ENCODE peak calls at places on chromosomes 16 and 17, in nine cellular contexts. One of them, this sample, is unnamed.

GRCh38 chr16:80947239-80947638 is 59.4 kb downstream of the CMC2 start:
- ATAC-seq in body of pancreas: no peak
- ATAC-seq in HepG2: no peak
- ATAC-seq in lower lobe of right lung: no peak
- ATAC-seq in heart left ventricle: no peak
- ATAC-seq in left lung: no peak
- ATAC-seq in naive thymus-derived CD4-positive, alpha-beta T cell: no peak
- ATAC-seq in CD8-positive, alpha-beta T cell: no peak
- ATAC-seq in PC-3: no peak
- ATAC-seq in this sample: no peak

GRCh38 chr17:79485399-79485985 is 125.4 kb downstream of the RBFOX3 start:
- ATAC-seq in body of pancreas: no peak
- ATAC-seq in HepG2: no peak
- ATAC-seq in lower lobe of right lung: no peak
- ATAC-seq in heart left ventricle: no peak
- ATAC-seq in left lung: no peak
- ATAC-seq in naive thymus-derived CD4-positive, alpha-beta T cell: no peak
- ATAC-seq in CD8-positive, alpha-beta T cell: no peak
- ATAC-seq in PC-3: no peak
- ATAC-seq in this sample: no peak

GRCh38 chr17:42132941-42133340 is 10.3 kb downstream of the HSPB9 start:
- ATAC-seq in body of pancreas: peak; percentile 57
- ATAC-seq in HepG2: no peak
- ATAC-seq in lower lobe of right lung: peak; percentile 87
- ATAC-seq in heart left ventricle: peak; percentile 54
- ATAC-seq in left lung: peak; percentile 82
- ATAC-seq in naive thymus-derived CD4-positive, alpha-beta T cell: peak; percentile 58
- ATAC-seq in CD8-positive, alpha-beta T cell: peak; percentile 14
- ATAC-seq in PC-3: no peak
- ATAC-seq in this sample: peak; percentile 19

GRCh38 chr17:75514299-75515228 is 773 bp downstream of the CASKIN2 start:
- ATAC-seq in body of pancreas: no peak
- ATAC-seq in HepG2: peak; percentile 8
- ATAC-seq in lower lobe of right lung: peak; percentile 0
- ATAC-seq in heart left ventricle: no peak
- ATAC-seq in left lung: no peak
- ATAC-seq in naive thymus-derived CD4-positive, alpha-beta T cell: no peak
- ATAC-seq in CD8-positive, alpha-beta T cell: no peak
- ATAC-seq in PC-3: peak; percentile 14
- ATAC-seq in this sample: no peak

GRCh38 chr16:50419116-50419515 is 50.3 kb upstream of the BRD7 start:
- ATAC-seq in body of pancreas: no peak
- ATAC-seq in HepG2: no peak
- ATAC-seq in lower lobe of right lung: no peak
- ATAC-seq in heart left ventricle: no peak
- ATAC-seq in left lung: no peak
- ATAC-seq in naive thymus-derived CD4-positive, alpha-beta T cell: no peak
- ATAC-seq in CD8-positive, alpha-beta T cell: no peak
- ATAC-seq in PC-3: no peak
- ATAC-seq in this sample: no peak

GRCh38 chr17:65553646-65554567 is 7.5 kb downstream of the AXIN2 start:
- ATAC-seq in body of pancreas: no peak
- ATAC-seq in HepG2: no peak
- ATAC-seq in lower lobe of right lung: no peak
- ATAC-seq in heart left ventricle: no peak
- ATAC-seq in left lung: no peak
- ATAC-seq in naive thymus-derived CD4-positive, alpha-beta T cell: no peak
- ATAC-seq in CD8-positive, alpha-beta T cell: no peak
- ATAC-seq in PC-3: no peak
- ATAC-seq in this sample: no peak

GRCh38 chr17:27380551-27380950 is 75.7 kb upstream of the KSR1 start:
- ATAC-seq in body of pancreas: no peak
- ATAC-seq in HepG2: peak; percentile 24
- ATAC-seq in lower lobe of right lung: peak; percentile 22
- ATAC-seq in heart left ventricle: no peak
- ATAC-seq in left lung: no peak
- ATAC-seq in naive thymus-derived CD4-positive, alpha-beta T cell: no peak
- ATAC-seq in CD8-positive, alpha-beta T cell: no peak
- ATAC-seq in PC-3: no peak
- ATAC-seq in this sample: peak; percentile 11

GRCh38 chr16:17273142-17273561 is 197.6 kb downstream of the XYLT1 start:
- ATAC-seq in body of pancreas: no peak
- ATAC-seq in HepG2: no peak
- ATAC-seq in lower lobe of right lung: no peak
- ATAC-seq in heart left ventricle: peak; percentile 45
- ATAC-seq in left lung: peak; percentile 63
- ATAC-seq in naive thymus-derived CD4-positive, alpha-beta T cell: peak; percentile 70
- ATAC-seq in CD8-positive, alpha-beta T cell: no peak
- ATAC-seq in PC-3: no peak
- ATAC-seq in this sample: peak; percentile 49

GRCh38 chr16:14286381-14287230 is 215.5 kb downstream of the MRTFB start:
- ATAC-seq in body of pancreas: peak; percentile 1
- ATAC-seq in HepG2: no peak
- ATAC-seq in lower lobe of right lung: no peak
- ATAC-seq in heart left ventricle: peak; percentile 65
- ATAC-seq in left lung: no peak
- ATAC-seq in naive thymus-derived CD4-positive, alpha-beta T cell: peak; percentile 19
- ATAC-seq in CD8-positive, alpha-beta T cell: peak; percentile 13
- ATAC-seq in PC-3: peak; percentile 7
- ATAC-seq in this sample: peak; percentile 28

GRCh38 chr16:68985855-68986254 is 119.6 kb upstream of the HAS3 start:
- ATAC-seq in body of pancreas: no peak
- ATAC-seq in HepG2: no peak
- ATAC-seq in lower lobe of right lung: no peak
- ATAC-seq in heart left ventricle: peak; percentile 48
- ATAC-seq in left lung: no peak
- ATAC-seq in naive thymus-derived CD4-positive, alpha-beta T cell: no peak
- ATAC-seq in CD8-positive, alpha-beta T cell: no peak
- ATAC-seq in PC-3: no peak
- ATAC-seq in this sample: no peak

GRCh38 chr16:48999034-48999433 is 282.6 kb downstream of the CBLN1 start:
- ATAC-seq in body of pancreas: no peak
- ATAC-seq in HepG2: no peak
- ATAC-seq in lower lobe of right lung: no peak
- ATAC-seq in heart left ventricle: no peak
- ATAC-seq in left lung: no peak
- ATAC-seq in naive thymus-derived CD4-positive, alpha-beta T cell: no peak
- ATAC-seq in CD8-positive, alpha-beta T cell: no peak
- ATAC-seq in PC-3: no peak
- ATAC-seq in this sample: no peak

DNA sequence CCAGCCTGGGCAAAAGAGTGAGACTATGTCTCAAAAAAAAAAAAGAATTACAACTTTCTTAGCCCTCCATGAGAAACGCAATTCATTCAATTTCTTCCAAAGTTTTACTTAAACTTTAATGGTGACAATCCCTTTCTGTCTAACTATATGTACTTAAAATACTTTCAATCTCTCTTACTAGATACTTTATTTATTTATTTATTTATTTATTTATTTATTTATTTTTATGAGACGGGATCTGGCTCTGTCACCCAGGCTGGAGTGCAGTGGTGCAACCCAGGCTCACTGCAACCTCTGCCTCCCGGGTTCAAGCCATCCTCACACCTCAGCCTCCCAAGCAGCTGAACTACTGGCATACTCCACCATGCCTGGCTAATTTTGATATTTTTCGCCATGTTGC is 108.1 kb downstream of the SPAG9 start:
- ATAC-seq in body of pancreas: no peak
- ATAC-seq in HepG2: no peak
- ATAC-seq in lower lobe of right lung: no peak
- ATAC-seq in heart left ventricle: no peak
- ATAC-seq in left lung: no peak
- ATAC-seq in naive thymus-derived CD4-positive, alpha-beta T cell: no peak
- ATAC-seq in CD8-positive, alpha-beta T cell: no peak
- ATAC-seq in PC-3: no peak
- ATAC-seq in this sample: no peak
- H3K36me3 ChIP-seq in body of pancreas: no peaks in the 10 kb centered on the region
- H3K36me3 ChIP-seq in HepG2: peaks cover 57% of the 10 kb centered on the region
- H3K36me3 ChIP-seq in lower lobe of right lung: peaks cover 60% of the 10 kb centered on the region
- H3K36me3 ChIP-seq in heart left ventricle: peaks cover 76% of the 10 kb centered on the region
- H3K36me3 ChIP-seq in left lung: peaks cover 65% of the 10 kb centered on the region
- H3K36me3 ChIP-seq in naive thymus-derived CD4-positive, alpha-beta T cell: peaks cover 18% of the 10 kb centered on the region
- H3K36me3 ChIP-seq in CD8-positive, alpha-beta T cell: peaks cover 3% of the 10 kb centered on the region
- H3K36me3 ChIP-seq in PC-3: peaks cover 20% of the 10 kb centered on the region
- H3K36me3 ChIP-seq in this sample: peaks cover 52% of the 10 kb centered on the region

GRCh38 chr17:83200231-83200699 is 120.9 kb downstream of the METRNL start:
- ATAC-seq in body of pancreas: peak; percentile 31
- ATAC-seq in HepG2: no peak
- ATAC-seq in lower lobe of right lung: peak; percentile 68
- ATAC-seq in heart left ventricle: peak; percentile 41
- ATAC-seq in left lung: peak; percentile 26
- ATAC-seq in naive thymus-derived CD4-positive, alpha-beta T cell: peak; percentile 71
- ATAC-seq in CD8-positive, alpha-beta T cell: peak; percentile 74
- ATAC-seq in PC-3: peak; percentile 49
- ATAC-seq in this sample: peak; percentile 20

GRCh38 chr17:83200746-83201145 is 121.3 kb downstream of the METRNL start:
- ATAC-seq in body of pancreas: no peak
- ATAC-seq in HepG2: no peak
- ATAC-seq in lower lobe of right lung: no peak
- ATAC-seq in heart left ventricle: no peak
- ATAC-seq in left lung: no peak
- ATAC-seq in naive thymus-derived CD4-positive, alpha-beta T cell: no peak
- ATAC-seq in CD8-positive, alpha-beta T cell: no peak
- ATAC-seq in PC-3: no peak
- ATAC-seq in this sample: no peak

GRCh38 chr17:83201206-83202001 is 122.0 kb downstream of the METRNL start:
- ATAC-seq in body of pancreas: no peak
- ATAC-seq in HepG2: no peak
- ATAC-seq in lower lobe of right lung: no peak
- ATAC-seq in heart left ventricle: no peak
- ATAC-seq in left lung: no peak
- ATAC-seq in naive thymus-derived CD4-positive, alpha-beta T cell: no peak
- ATAC-seq in CD8-positive, alpha-beta T cell: no peak
- ATAC-seq in PC-3: no peak
- ATAC-seq in this sample: no peak

GRCh38 chr17:83198366-83199341 is 119.2 kb downstream of the METRNL start:
- ATAC-seq in body of pancreas: no peak
- ATAC-seq in HepG2: no peak
- ATAC-seq in lower lobe of right lung: no peak
- ATAC-seq in heart left ventricle: no peak
- ATAC-seq in left lung: no peak
- ATAC-seq in naive thymus-derived CD4-positive, alpha-beta T cell: no peak
- ATAC-seq in CD8-positive, alpha-beta T cell: no peak
- ATAC-seq in PC-3: no peak
- ATAC-seq in this sample: no peak

GRCh38 chr17:83199500-83200201 is 120.2 kb downstream of the METRNL start:
- ATAC-seq in body of pancreas: no peak
- ATAC-seq in HepG2: no peak
- ATAC-seq in lower lobe of right lung: peak; percentile 61
- ATAC-seq in heart left ventricle: peak; percentile 58
- ATAC-seq in left lung: peak; percentile 50
- ATAC-seq in naive thymus-derived CD4-positive, alpha-beta T cell: peak; percentile 62
- ATAC-seq in CD8-positive, alpha-beta T cell: peak; percentile 39
- ATAC-seq in PC-3: peak; percentile 62
- ATAC-seq in this sample: peak; percentile 7
- H3K27ac ChIP-seq in body of pancreas: peak overlapping the region; percentile 80
- H3K27ac ChIP-seq in HepG2: no peak overlapping the region
- H3K27ac ChIP-seq in lower lobe of right lung: peak overlapping the region; percentile 91
- H3K27ac ChIP-seq in heart left ventricle: peak overlapping the region; percentile 57
- H3K27ac ChIP-seq in left lung: peak overlapping the region; percentile 81
- H3K27ac ChIP-seq in naive thymus-derived CD4-positive, alpha-beta T cell: no peak overlapping the region
- H3K27ac ChIP-seq in CD8-positive, alpha-beta T cell: peak overlapping the region; percentile 60
- H3K27ac ChIP-seq in PC-3: peak overlapping the region; percentile 71
- H3K27ac ChIP-seq in this sample: peak overlapping the region; percentile 82

GRCh38 chr17:63828936-63829335 is 1.5 kb upstream of the FTSJ3 start:
- ATAC-seq in body of pancreas: no peak
- ATAC-seq in HepG2: no peak
- ATAC-seq in lower lobe of right lung: no peak
- ATAC-seq in heart left ventricle: no peak
- ATAC-seq in left lung: no peak
- ATAC-seq in naive thymus-derived CD4-positive, alpha-beta T cell: no peak
- ATAC-seq in CD8-positive, alpha-beta T cell: no peak
- ATAC-seq in PC-3: no peak
- ATAC-seq in this sample: no peak
- H3K36me3 ChIP-seq in body of pancreas: peaks cover 8% of the 10 kb centered on the region
- H3K36me3 ChIP-seq in HepG2: peaks cover 71% of the 10 kb centered on the region
- H3K36me3 ChIP-seq in lower lobe of right lung: peaks cover 71% of the 10 kb centered on the region
- H3K36me3 ChIP-seq in heart left ventricle: peaks cover 69% of the 10 kb centered on the region
- H3K36me3 ChIP-seq in left lung: peaks cover 73% of the 10 kb centered on the region
- H3K36me3 ChIP-seq in naive thymus-derived CD4-positive, alpha-beta T cell: peaks cover 73% of the 10 kb centered on the region
- H3K36me3 ChIP-seq in CD8-positive, alpha-beta T cell: peaks cover 71% of the 10 kb centered on the region
- H3K36me3 ChIP-seq in PC-3: peaks cover 79% of the 10 kb centered on the region
- H3K36me3 ChIP-seq in this sample: no peaks in the 10 kb centered on the region

GRCh38 chr16:4257646-4258556 is 14.9 kb downstream of the TFAP4 start:
- ATAC-seq in body of pancreas: no peak
- ATAC-seq in HepG2: no peak
- ATAC-seq in lower lobe of right lung: no peak
- ATAC-seq in heart left ventricle: peak; percentile 3
- ATAC-seq in left lung: no peak
- ATAC-seq in naive thymus-derived CD4-positive, alpha-beta T cell: no peak
- ATAC-seq in CD8-positive, alpha-beta T cell: no peak
- ATAC-seq in PC-3: no peak
- ATAC-seq in this sample: no peak
- H3K27ac ChIP-seq in body of pancreas: no peak overlapping the region
- H3K27ac ChIP-seq in HepG2: no peak overlapping the region
- H3K27ac ChIP-seq in lower lobe of right lung: no peak overlapping the region
- H3K27ac ChIP-seq in heart left ventricle: peak overlapping the region; percentile 57
- H3K27ac ChIP-seq in left lung: no peak overlapping the region
- H3K27ac ChIP-seq in naive thymus-derived CD4-positive, alpha-beta T cell: no peak overlapping the region
- H3K27ac ChIP-seq in CD8-positive, alpha-beta T cell: no peak overlapping the region
- H3K27ac ChIP-seq in PC-3: no peak overlapping the region
- H3K27ac ChIP-seq in this sample: no peak overlapping the region

DNA sequence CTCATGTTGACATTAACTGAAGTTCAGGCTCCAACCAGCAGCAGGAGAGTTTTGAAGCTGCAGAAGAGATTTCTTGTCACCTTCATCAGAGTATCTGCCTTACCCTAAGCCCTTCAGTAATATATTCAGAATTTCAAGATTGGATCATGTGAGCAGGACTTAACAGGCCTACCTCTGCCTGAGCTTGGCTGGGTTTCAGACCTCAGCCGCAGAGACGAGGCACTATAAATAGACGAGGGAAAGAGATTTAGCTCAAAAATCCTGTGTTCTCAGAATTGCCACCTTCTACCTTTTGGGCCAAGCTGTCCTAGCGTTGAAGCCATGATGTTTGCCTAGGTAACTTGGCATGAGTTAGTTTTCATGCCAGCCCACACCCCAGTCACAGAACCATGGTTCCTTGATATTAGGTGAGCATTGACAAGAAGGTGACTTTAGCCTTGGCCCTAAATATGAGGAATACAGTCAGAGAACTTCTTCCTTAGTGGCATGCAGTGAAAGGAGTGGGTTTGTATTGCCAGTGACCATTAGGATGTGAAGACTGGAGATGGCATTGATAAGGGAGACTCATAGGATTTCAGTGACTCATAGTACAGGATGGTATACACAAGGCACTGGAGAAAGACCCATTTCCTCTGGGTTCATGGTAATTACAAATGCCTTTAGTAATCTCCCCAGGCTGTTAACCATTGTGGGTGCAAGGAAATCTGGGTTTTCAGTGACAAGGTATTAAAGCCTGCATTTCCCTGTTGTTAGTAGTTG is 224.3 kb downstream of the MSI2 start:
- ATAC-seq in body of pancreas: no peak
- ATAC-seq in HepG2: no peak
- ATAC-seq in lower lobe of right lung: no peak
- ATAC-seq in heart left ventricle: peak; percentile 51
- ATAC-seq in left lung: peak; percentile 58
- ATAC-seq in naive thymus-derived CD4-positive, alpha-beta T cell: no peak
- ATAC-seq in CD8-positive, alpha-beta T cell: peak; percentile 31
- ATAC-seq in PC-3: peak; percentile 97
- ATAC-seq in this sample: no peak
- H3K36me3 ChIP-seq in body of pancreas: no peaks in the 10 kb centered on the region
- H3K36me3 ChIP-seq in HepG2: peaks cover 14% of the 10 kb centered on the region
- H3K36me3 ChIP-seq in lower lobe of right lung: no peaks in the 10 kb centered on the region
- H3K36me3 ChIP-seq in heart left ventricle: no peaks in the 10 kb centered on the region
- H3K36me3 ChIP-seq in left lung: no peaks in the 10 kb centered on the region
- H3K36me3 ChIP-seq in naive thymus-derived CD4-positive, alpha-beta T cell: no peaks in the 10 kb centered on the region
- H3K36me3 ChIP-seq in CD8-positive, alpha-beta T cell: no peaks in the 10 kb centered on the region
- H3K36me3 ChIP-seq in PC-3: no peaks in the 10 kb centered on the region
- H3K36me3 ChIP-seq in this sample: no peaks in the 10 kb centered on the region

GRCh38 chr17:68710976-68711375 is 109.8 kb upstream of the FAM20A start:
- ATAC-seq in body of pancreas: no peak
- ATAC-seq in HepG2: no peak
- ATAC-seq in lower lobe of right lung: no peak
- ATAC-seq in heart left ventricle: no peak
- ATAC-seq in left lung: no peak
- ATAC-seq in naive thymus-derived CD4-positive, alpha-beta T cell: no peak
- ATAC-seq in CD8-positive, alpha-beta T cell: no peak
- ATAC-seq in PC-3: no peak
- ATAC-seq in this sample: no peak
- H3K27ac ChIP-seq in body of pancreas: no peak overlapping the region
- H3K27ac ChIP-seq in HepG2: no peak overlapping the region
- H3K27ac ChIP-seq in lower lobe of right lung: no peak overlapping the region
- H3K27ac ChIP-seq in heart left ventricle: peak overlapping the region; percentile 54
- H3K27ac ChIP-seq in left lung: no peak overlapping the region
- H3K27ac ChIP-seq in naive thymus-derived CD4-positive, alpha-beta T cell: no peak overlapping the region
- H3K27ac ChIP-seq in CD8-positive, alpha-beta T cell: no peak overlapping the region
- H3K27ac ChIP-seq in PC-3: no peak overlapping the region
- H3K27ac ChIP-seq in this sample: no peak overlapping the region

This sample was measured in gastroesophageal sphincter.